ENCODE peak calls at places on chromosomes 11 and 22, in ten cellular contexts. One of them, this sample, is unnamed.

GRCh38 chr22:32723632-32724031 is 77.9 kb upstream of the TIMP3 start:
- DNase-seq in right lobe of liver: peak; percentile 73
- DNase-seq in ovary: no peak
- DNase-seq in IMR-90: peak; percentile 96
- DNase-seq in body of pancreas: peak; percentile 34
- DNase-seq in breast epithelium: no peak
- DNase-seq in K562: no peak
- DNase-seq in uterus: peak; percentile 75
- DNase-seq in A549: no peak
- DNase-seq in heart left ventricle: peak; percentile 76
- DNase-seq in this sample: no peak

GRCh38 chr11:70305501-70305900 is 35.0 kb downstream of the PPFIA1 start:
- DNase-seq in right lobe of liver: no peak
- DNase-seq in ovary: no peak
- DNase-seq in IMR-90: no peak
- DNase-seq in body of pancreas: no peak
- DNase-seq in breast epithelium: no peak
- DNase-seq in K562: no peak
- DNase-seq in uterus: no peak
- DNase-seq in A549: no peak
- DNase-seq in heart left ventricle: no peak
- DNase-seq in this sample: no peak

GRCh38 chr22:39567135-39567946 is 3.2 kb upstream of the CACNA1I start:
- DNase-seq in right lobe of liver: no peak
- DNase-seq in ovary: no peak
- DNase-seq in IMR-90: no peak
- DNase-seq in body of pancreas: no peak
- DNase-seq in breast epithelium: no peak
- DNase-seq in K562: no peak
- DNase-seq in uterus: no peak
- DNase-seq in A549: no peak
- DNase-seq in heart left ventricle: no peak
- DNase-seq in this sample: no peak

GRCh38 chr11:88531776-88532175 is 194.2 kb upstream of the CTSC start:
- DNase-seq in right lobe of liver: no peak
- DNase-seq in ovary: no peak
- DNase-seq in IMR-90: peak; percentile 25
- DNase-seq in body of pancreas: no peak
- DNase-seq in breast epithelium: no peak
- DNase-seq in K562: no peak
- DNase-seq in uterus: no peak
- DNase-seq in A549: no peak
- DNase-seq in heart left ventricle: no peak
- DNase-seq in this sample: no peak

GRCh38 chr11:108586600-108586999 is 7.0 kb downstream of the EXPH5 start:
- DNase-seq in right lobe of liver: no peak
- DNase-seq in ovary: no peak
- DNase-seq in IMR-90: no peak
- DNase-seq in body of pancreas: no peak
- DNase-seq in breast epithelium: no peak
- DNase-seq in K562: no peak
- DNase-seq in uterus: no peak
- DNase-seq in A549: peak; percentile 7
- DNase-seq in heart left ventricle: no peak
- DNase-seq in this sample: no peak

GRCh38 chr11:73651252-73651651 is 4.9 kb downstream of the PLEKHB1 start:
- DNase-seq in right lobe of liver: no peak
- DNase-seq in ovary: no peak
- DNase-seq in IMR-90: no peak
- DNase-seq in body of pancreas: no peak
- DNase-seq in breast epithelium: no peak
- DNase-seq in K562: no peak
- DNase-seq in uterus: no peak
- DNase-seq in A549: no peak
- DNase-seq in heart left ventricle: no peak
- DNase-seq in this sample: no peak

GRCh38 chr11:57480409-57481137 is 20.2 kb downstream of the RTN4RL2 start:
- DNase-seq in right lobe of liver: peak; percentile 72
- DNase-seq in ovary: no peak
- DNase-seq in IMR-90: peak; percentile 25
- DNase-seq in body of pancreas: peak; percentile 74
- DNase-seq in breast epithelium: peak; percentile 74
- DNase-seq in K562: peak; percentile 77
- DNase-seq in uterus: peak; percentile 63
- DNase-seq in A549: peak; percentile 77
- DNase-seq in heart left ventricle: peak; percentile 62
- DNase-seq in this sample: no peak

GRCh38 chr11:58060939-58061672 is 30.4 kb downstream of the OR6Q1 start:
- DNase-seq in right lobe of liver: no peak
- DNase-seq in ovary: no peak
- DNase-seq in IMR-90: peak; percentile 50
- DNase-seq in body of pancreas: no peak
- DNase-seq in breast epithelium: no peak
- DNase-seq in K562: no peak
- DNase-seq in uterus: no peak
- DNase-seq in A549: peak; percentile 19
- DNase-seq in heart left ventricle: no peak
- DNase-seq in this sample: peak; percentile 60

GRCh38 chr11:116976941-116977570 is 121.2 kb downstream of the SIK3 start:
- DNase-seq in right lobe of liver: no peak
- DNase-seq in ovary: no peak
- DNase-seq in IMR-90: no peak
- DNase-seq in body of pancreas: no peak
- DNase-seq in breast epithelium: no peak
- DNase-seq in K562: no peak
- DNase-seq in uterus: no peak
- DNase-seq in A549: no peak
- DNase-seq in heart left ventricle: no peak
- DNase-seq in this sample: no peak

GRCh38 chr22:19933328-19934241 is 8.0 kb upstream of the COMT start:
- DNase-seq in right lobe of liver: peak; percentile 39
- DNase-seq in ovary: no peak
- DNase-seq in IMR-90: no peak
- DNase-seq in body of pancreas: no peak
- DNase-seq in breast epithelium: no peak
- DNase-seq in K562: no peak
- DNase-seq in uterus: no peak
- DNase-seq in A549: no peak
- DNase-seq in heart left ventricle: no peak
- DNase-seq in this sample: no peak

GRCh38 chr11:121656333-121657090 is 203.7 kb upstream of the SORL1-AS1 start:
- DNase-seq in right lobe of liver: no peak
- DNase-seq in ovary: no peak
- DNase-seq in IMR-90: no peak
- DNase-seq in body of pancreas: no peak
- DNase-seq in breast epithelium: no peak
- DNase-seq in K562: no peak
- DNase-seq in uterus: peak; percentile 36
- DNase-seq in A549: no peak
- DNase-seq in heart left ventricle: no peak
- DNase-seq in this sample: peak; percentile 80

DNA sequence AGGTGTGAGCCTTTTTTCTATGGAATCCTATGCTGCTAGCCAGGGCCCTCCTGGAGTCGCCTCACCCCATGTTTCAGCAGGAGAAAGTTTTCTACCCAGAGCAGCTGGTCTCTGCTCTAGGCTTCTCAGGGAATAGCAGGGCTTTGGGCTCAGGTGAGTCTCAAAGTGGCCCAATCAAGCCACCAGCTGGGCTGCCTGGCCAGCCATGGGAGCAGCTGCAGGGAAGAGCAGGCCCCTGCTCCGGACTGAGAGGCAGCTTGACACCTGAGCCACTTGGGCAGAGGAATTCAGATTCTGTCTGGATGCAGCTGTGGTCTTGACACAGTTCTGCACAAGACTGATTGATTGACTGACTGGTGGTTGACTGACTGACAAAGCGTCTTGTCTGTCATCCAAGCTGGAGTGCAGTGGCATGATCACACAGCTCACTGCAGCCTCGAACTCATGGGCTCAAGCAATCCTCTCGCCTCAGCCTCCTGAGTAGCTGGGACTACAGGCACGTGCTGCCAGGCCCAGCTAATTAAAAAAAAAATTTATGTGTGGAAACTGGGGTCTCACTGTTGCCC is 57.5 kb upstream of the ARFGAP3 start:
- DNase-seq in right lobe of liver: peak; percentile 28
- DNase-seq in ovary: no peak
- DNase-seq in IMR-90: no peak
- DNase-seq in body of pancreas: peak; percentile 80
- DNase-seq in breast epithelium: no peak
- DNase-seq in K562: no peak
- DNase-seq in uterus: no peak
- DNase-seq in A549: no peak
- DNase-seq in heart left ventricle: no peak
- DNase-seq in this sample: no peak
- H3K27ac ChIP-seq in right lobe of liver: no peak overlapping the region
- H3K27ac ChIP-seq in ovary: no peak overlapping the region
- H3K27ac ChIP-seq in IMR-90: no peak overlapping the region
- H3K27ac ChIP-seq in body of pancreas: peak overlapping the region; percentile 74
- H3K27ac ChIP-seq in breast epithelium: no peak overlapping the region
- H3K27ac ChIP-seq in K562: no peak overlapping the region
- H3K27ac ChIP-seq in uterus: no peak overlapping the region
- H3K27ac ChIP-seq in A549: no peak overlapping the region
- H3K27ac ChIP-seq in heart left ventricle: no peak overlapping the region
- H3K27ac ChIP-seq in this sample: no peak overlapping the region

DNA sequence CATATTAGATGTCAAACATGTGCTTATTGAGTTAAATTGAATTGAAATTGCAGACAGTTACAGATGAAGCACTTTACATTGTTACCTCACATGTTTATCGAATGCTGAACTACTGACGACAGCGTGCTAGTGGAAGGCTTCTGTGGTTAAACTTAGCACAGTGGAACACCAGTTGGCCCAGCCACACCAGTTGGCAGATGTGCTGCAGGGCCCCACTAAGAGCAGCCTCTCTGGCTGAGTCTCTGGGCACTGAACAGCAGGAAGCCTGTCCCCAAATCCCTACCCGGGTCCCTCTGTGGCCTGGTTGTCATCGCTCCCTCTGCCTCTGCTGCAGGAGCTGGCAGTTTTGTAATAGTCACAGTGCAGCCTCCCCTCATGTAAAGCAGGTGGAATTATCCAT is 242.2 kb downstream of the NTM start:
- DNase-seq in right lobe of liver: no peak
- DNase-seq in ovary: no peak
- DNase-seq in IMR-90: no peak
- DNase-seq in body of pancreas: no peak
- DNase-seq in breast epithelium: no peak
- DNase-seq in K562: no peak
- DNase-seq in uterus: no peak
- DNase-seq in A549: no peak
- DNase-seq in heart left ventricle: peak; percentile 65
- DNase-seq in this sample: no peak
- TF ChIP-seq POLR2A in right lobe of liver: no peak
- TF ChIP-seq POLR2A in ovary: no peak
- TF ChIP-seq POLR2A in IMR-90: no peak
- TF ChIP-seq POLR2A in body of pancreas: no peak
- TF ChIP-seq POLR2A in breast epithelium: no peak
- TF ChIP-seq POLR2A in K562: no peak
- TF ChIP-seq POLR2A in uterus: no peak
- TF ChIP-seq POLR2A in A549: no peak
- TF ChIP-seq POLR2A in heart left ventricle: no peak
- TF ChIP-seq POLR2A in this sample: no peak

DNA sequence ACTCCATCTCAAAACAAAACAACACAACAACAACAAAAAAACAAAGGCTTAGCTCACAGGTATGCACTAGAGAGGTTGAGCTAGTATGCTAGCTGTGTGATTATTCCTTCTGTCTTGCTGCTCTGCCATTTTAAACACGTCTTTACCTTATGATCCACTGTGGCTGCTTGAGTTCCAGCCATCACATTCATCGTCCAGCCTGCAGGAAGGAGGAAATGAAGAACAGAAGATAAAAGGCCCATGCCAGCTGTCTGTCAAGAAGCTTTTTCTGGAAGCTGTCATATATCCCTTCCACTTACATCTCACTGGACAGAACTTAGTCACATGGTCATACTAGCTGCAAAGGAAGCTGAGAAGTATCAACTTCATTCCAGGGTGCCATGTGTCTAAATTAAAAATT is 9.4 kb downstream of the PRDX5 start:
- DNase-seq in right lobe of liver: no peak
- DNase-seq in ovary: no peak
- DNase-seq in IMR-90: no peak
- DNase-seq in body of pancreas: no peak
- DNase-seq in breast epithelium: no peak
- DNase-seq in K562: no peak
- DNase-seq in uterus: no peak
- DNase-seq in A549: no peak
- DNase-seq in heart left ventricle: no peak
- DNase-seq in this sample: no peak
- H3K27ac ChIP-seq in right lobe of liver: no peak overlapping the region
- H3K27ac ChIP-seq in ovary: no peak overlapping the region
- H3K27ac ChIP-seq in IMR-90: no peak overlapping the region
- H3K27ac ChIP-seq in body of pancreas: no peak overlapping the region
- H3K27ac ChIP-seq in breast epithelium: no peak overlapping the region
- H3K27ac ChIP-seq in K562: no peak overlapping the region
- H3K27ac ChIP-seq in uterus: no peak overlapping the region
- H3K27ac ChIP-seq in A549: no peak overlapping the region
- H3K27ac ChIP-seq in heart left ventricle: no peak overlapping the region
- H3K27ac ChIP-seq in this sample: no peak overlapping the region

GRCh38 chr11:66008468-66009101 is 3.2 kb upstream of the CST6 start:
- DNase-seq in right lobe of liver: no peak
- DNase-seq in ovary: no peak
- DNase-seq in IMR-90: no peak
- DNase-seq in body of pancreas: no peak
- DNase-seq in breast epithelium: no peak
- DNase-seq in K562: no peak
- DNase-seq in uterus: no peak
- DNase-seq in A549: no peak
- DNase-seq in heart left ventricle: no peak
- DNase-seq in this sample: no peak
- TF ChIP-seq POLR2A in right lobe of liver: no peak
- TF ChIP-seq POLR2A in ovary: no peak
- TF ChIP-seq POLR2A in IMR-90: no peak
- TF ChIP-seq POLR2A in body of pancreas: no peak
- TF ChIP-seq POLR2A in breast epithelium: no peak
- TF ChIP-seq POLR2A in K562: no peak
- TF ChIP-seq POLR2A in uterus: no peak
- TF ChIP-seq POLR2A in A549: no peak
- TF ChIP-seq POLR2A in heart left ventricle: no peak
- TF ChIP-seq POLR2A in this sample: no peak